ENCODE peak calls at places on chromosomes 7 and 10, in seven cellular contexts. P, A, V, E, O, X and B are unnamed samples.

GRCh38 chr7:22791204-22792158 is 31.2 kb downstream of the TOMM7 start:
- DNase-seq in A (no peak), O (peak; percentile 61), V (no peak), X (no peak), E (no peak), P (no peak), B (no peak)

GRCh38 chr7:84970683-84971082 is 216.2 kb downstream of the SEMA3D start:
- DNase-seq in P (no peak), E (no peak), X (no peak), V (no peak), A (no peak), O (no peak), B (no peak)

GRCh38 chr10:77253037-77253436 is 384.6 kb downstream of the KCNMA1 start:
- DNase-seq in P (no peak), O (no peak), V (no peak), E (no peak), A (no peak), X (no peak), B (no peak)

GRCh38 chr10:52486840-52487611 is 172.9 kb downstream of the DKK1 start:
- DNase-seq in P (peak; percentile 60), X (no peak), A (no peak), O (peak; percentile 96), V (no peak), E (no peak), B (no peak)

GRCh38 chr7:127589901-127590300 is 1.7 kb downstream of the ARF5 start:
- DNase-seq in E (no peak), V (no peak), O (no peak), A (no peak), X (no peak), P (no peak), B (no peak)

GRCh38 chr10:112490543-112490942 is 43.5 kb downstream of the VTI1A start:
- DNase-seq in A (no peak), O (peak; percentile 24), P (peak; percentile 85), V (no peak), E (peak; percentile 86), X (no peak), B (no peak)

GRCh38 chr7:48114589-48114988 is 25.5 kb downstream of the UPP1 start:
- DNase-seq in O (no peak), P (no peak), X (no peak), E (no peak), A (no peak), V (no peak), B (no peak)

GRCh38 chr7:28018446-28018845 is 162.1 kb downstream of the JAZF1 start:
- DNase-seq in O (peak; percentile 72), P (no peak), V (no peak), X (no peak), E (no peak), A (no peak), B (no peak)

GRCh38 chr7:41448104-41448503 is 254.8 kb downstream of the INHBA start:
- DNase-seq in V (no peak), O (no peak), X (no peak), E (no peak), A (no peak), P (no peak), B (no peak)

GRCh38 chr10:13984647-13985155 is 346.0 kb downstream of the FRMD4A start:
- DNase-seq in X (no peak), E (no peak), V (no peak), A (no peak), O (peak; percentile 99), P (no peak), B (no peak)

GRCh38 chr7:80170445-80170844 is 35.8 kb downstream of the GNAI1 start:
- DNase-seq in P (no peak), X (no peak), V (no peak), E (no peak), A (no peak), O (no peak), B (no peak)

GRCh38 chr7:79217468-79217867 is 236.0 kb downstream of the MAGI2 start:
- DNase-seq in X (no peak), O (peak; percentile 20), V (no peak), E (no peak), P (peak; percentile 18), A (no peak), B (no peak)

GRCh38 chr7:107842213-107842612 is 39.2 kb upstream of the SLC26A3 start:
- DNase-seq in V (no peak), P (no peak), X (no peak), O (no peak), E (no peak), A (no peak), B (no peak)

GRCh38 chr10:110153396-110153795 is 54.0 kb upstream of the MXI1 start:
- DNase-seq in A (no peak), O (no peak), P (no peak), V (no peak), X (no peak), E (peak; percentile 12), B (no peak)

GRCh38 chr10:59019603-59020002 is 156.8 kb upstream of the PHYHIPL start:
- DNase-seq in A (no peak), E (no peak), P (no peak), X (no peak), O (no peak), V (no peak), B (no peak)

GRCh38 chr10:120188950-120189349 is 268.1 kb upstream of the PLPP4 start:
- DNase-seq in V (no peak), P (no peak), E (no peak), A (no peak), X (no peak), O (no peak), B (no peak)

GRCh38 chr7:128922496-128923410 is 12.2 kb upstream of the KCP start:
- DNase-seq in X (no peak), O (no peak), E (no peak), A (no peak), V (no peak), P (no peak), B (no peak)

GRCh38 chr10:484925-485661 is 204.4 kb downstream of the DIP2C start:
- DNase-seq in O (no peak), E (no peak), X (no peak), A (no peak), V (no peak), P (peak; percentile 12), B (no peak)